ENCODE peak calls at places on chromosomes 7 and 10, in seven cellular contexts. D is psoas muscle; F is NCI-H748 treated with DMSO at 0.1 percent for 48 hours; C is HFF-Myc; O is mucosa of descending colon; V is activated T-helper 1 cell treated with anti-CD3 and anti-CD28 coated beads, Interleukin-2, amount 50 U/mL, for 16 hours; A is neuronal stem cell. R is an unnamed sample.

GRCh38 chr10:29064665-29065064 is 224.2 kb upstream of the LYZL1 start:
- DNase-seq in A (no peak), C (no peak), V (no peak), O (no peak), F (no peak), D (no peak), R (no peak)

GRCh38 chr10:102287991-102288390 is 42.7 kb downstream of the GBF1 start:
- DNase-seq in O (no peak), D (no peak), V (no peak), F (no peak), A (no peak), C (no peak), R (no peak)

GRCh38 chr10:117740696-117741222 is 198.2 kb downstream of the EMX2 start:
- DNase-seq in V (no peak), F (no peak), D (no peak), O (no peak), C (no peak), A (peak; percentile 39), R (no peak)

GRCh38 chr7:82805527-82805960 is 357.1 kb downstream of the PCLO start:
- DNase-seq in A (no peak), C (peak; percentile 45), V (no peak), F (peak; percentile 60), O (no peak), D (no peak), R (no peak)

GRCh38 chr7:40805361-40805760 is 670.6 kb downstream of the SUGCT start:
- DNase-seq in O (no peak), A (no peak), D (no peak), F (no peak), C (no peak), V (no peak), R (no peak)

GRCh38 chr10:130968511-130968910 is 343.0 kb downstream of the TCERG1L start:
- DNase-seq in O (no peak), D (no peak), C (no peak), V (no peak), A (no peak), F (no peak), R (no peak)

GRCh38 chr10:22365644-22366565 is 20.6 kb downstream of the SPAG6 start:
- DNase-seq in O (no peak), D (no peak), A (no peak), C (peak; percentile 26), V (no peak), F (no peak), R (no peak)

GRCh38 chr10:14701466-14701865 is 73.2 kb downstream of the FAM107B start:
- DNase-seq in V (no peak), D (no peak), C (no peak), F (no peak), A (no peak), O (no peak), R (no peak)

GRCh38 chr10:75229961-75230360 is 5.8 kb downstream of the COMTD1 start:
- DNase-seq in F (no peak), O (no peak), A (no peak), C (no peak), D (no peak), V (no peak), R (no peak)

GRCh38 chr7:92767427-92767826 is 68.9 kb downstream of the CDK6 start:
- DNase-seq in C (no peak), O (no peak), D (no peak), V (no peak), A (no peak), F (no peak), R (no peak)

GRCh38 chr10:70582793-70583700 is 19.5 kb downstream of the PRF1 start:
- DNase-seq in D (no peak), C (no peak), A (no peak), F (no peak), O (no peak), V (no peak), R (no peak)

R was measured in body of pancreas.